ENCODE peak calls at places on chromosomes 16 and 17, in five cellular contexts. D is sciatic nerve, J is hepatic stellate cell, P is KBM-7, T is RWPE1. B is an unnamed sample.

GRCh38 chr17:59839646-59840328 is 53.0 kb downstream of the TUBD1 start:
- DNase-seq in D (no peak), J (no peak), P (no peak), T (no peak), B (no peak)

GRCh38 chr17:81715107-81715871 is 3.2 kb downstream of the SLC25A10 start:
- DNase-seq in D (no peak), J (no peak), P (no peak), T (no peak), B (no peak)

GRCh38 chr16:57998484-57998883 is 2.0 kb downstream of the ZNF319 start:
- DNase-seq in D (no peak), J (no peak), P (peak; percentile 71), T (peak; percentile 53), B (peak; percentile 96)

GRCh38 chr17:19285218-19285900 is 48.2 kb downstream of the EPN2 start:
- DNase-seq in D (no peak), J (no peak), P (no peak), T (no peak), B (no peak)

GRCh38 chr17:16515933-16516332 is 23.9 kb upstream of the LRRC75A start:
- DNase-seq in D (peak; percentile 22), J (no peak), P (no peak), T (no peak), B (no peak)

GRCh38 chr16:11542069-11542775 is 44.5 kb downstream of the LITAF start:
- DNase-seq in D (no peak), J (no peak), P (no peak), T (no peak), B (no peak)

GRCh38 chr17:65688307-65688706 is 126.9 kb upstream of the AXIN2 start:
- DNase-seq in D (no peak), J (no peak), P (no peak), T (no peak), B (no peak)

GRCh38 chr17:40822132-40822812 is at the start of gene KRT10:
- DNase-seq in D (no peak), J (no peak), P (no peak), T (no peak), B (no peak)

GRCh38 chr16:74296120-74296464 is 522 bp upstream of the PSMD7 start:
- DNase-seq in D (no peak), J (no peak), P (no peak), T (no peak), B (peak; percentile 74)